ENCODE peak calls at places on chromosomes 3 and 15, in six cellular contexts. One of them, this sample, is unnamed.

GRCh38 chr3:1082024-1082633 is 10.7 kb upstream of the CNTN6 start:
- DNase-seq in NB4: peak
- DNase-seq in K562: peak
- DNase-seq in cardiac septum: no peak
- DNase-seq in activated effector memory CD4-positive, alpha-beta T cell treated with anti-CD3 and anti-CD28 coated beads, Interleukin-2, amount 50 U/mL, for 16 hours: no peak
- DNase-seq in Caki2: peak
- DNase-seq in this sample: peak

GRCh38 chr15:83559310-83559966 is 94.5 kb upstream of the ADAMTSL3 start:
- DNase-seq in NB4: peak
- DNase-seq in K562: peak
- DNase-seq in cardiac septum: peak
- DNase-seq in activated effector memory CD4-positive, alpha-beta T cell treated with anti-CD3 and anti-CD28 coated beads, Interleukin-2, amount 50 U/mL, for 16 hours: peak
- DNase-seq in Caki2: peak
- DNase-seq in this sample: peak

GRCh38 chr15:43776101-43776717 is 557 bp downstream of the ELL3 start:
- DNase-seq in NB4: peak
- DNase-seq in K562: peak
- DNase-seq in cardiac septum: no peak
- DNase-seq in activated effector memory CD4-positive, alpha-beta T cell treated with anti-CD3 and anti-CD28 coated beads, Interleukin-2, amount 50 U/mL, for 16 hours: no peak
- DNase-seq in Caki2: no peak
- DNase-seq in this sample: no peak

GRCh38 chr3:15064299-15064834 is 748 bp downstream of the MRPS25 start:
- DNase-seq in NB4: peak
- DNase-seq in K562: peak
- DNase-seq in cardiac septum: no peak
- DNase-seq in activated effector memory CD4-positive, alpha-beta T cell treated with anti-CD3 and anti-CD28 coated beads, Interleukin-2, amount 50 U/mL, for 16 hours: peak
- DNase-seq in Caki2: no peak
- DNase-seq in this sample: peak

GRCh38 chr15:74209997-74210573 is 7.5 kb upstream of the STRA6 start:
- DNase-seq in NB4: no peak
- DNase-seq in K562: peak
- DNase-seq in cardiac septum: no peak
- DNase-seq in activated effector memory CD4-positive, alpha-beta T cell treated with anti-CD3 and anti-CD28 coated beads, Interleukin-2, amount 50 U/mL, for 16 hours: no peak
- DNase-seq in Caki2: peak
- DNase-seq in this sample: no peak

GRCh38 chr3:132180337-132180791 is 136.8 kb upstream of the ACP3 start:
- DNase-seq in NB4: peak
- DNase-seq in K562: peak
- DNase-seq in cardiac septum: no peak
- DNase-seq in activated effector memory CD4-positive, alpha-beta T cell treated with anti-CD3 and anti-CD28 coated beads, Interleukin-2, amount 50 U/mL, for 16 hours: no peak
- DNase-seq in Caki2: peak
- DNase-seq in this sample: peak

GRCh38 chr3:10447527-10448260 is 57.7 kb downstream of the ATP2B2 start:
- DNase-seq in NB4: no peak
- DNase-seq in K562: no peak
- DNase-seq in cardiac septum: no peak
- DNase-seq in activated effector memory CD4-positive, alpha-beta T cell treated with anti-CD3 and anti-CD28 coated beads, Interleukin-2, amount 50 U/mL, for 16 hours: no peak
- DNase-seq in Caki2: no peak
- DNase-seq in this sample: no peak

GRCh38 chr15:72116680-72117447 is 1.1 kb downstream of the MYO9A start:
- DNase-seq in NB4: peak
- DNase-seq in K562: peak
- DNase-seq in cardiac septum: no peak
- DNase-seq in activated effector memory CD4-positive, alpha-beta T cell treated with anti-CD3 and anti-CD28 coated beads, Interleukin-2, amount 50 U/mL, for 16 hours: no peak
- DNase-seq in Caki2: peak
- DNase-seq in this sample: no peak

GRCh38 chr15:33735637-33736247 is 232.6 kb upstream of the CHRM5 start:
- DNase-seq in NB4: peak
- DNase-seq in K562: peak
- DNase-seq in cardiac septum: no peak
- DNase-seq in activated effector memory CD4-positive, alpha-beta T cell treated with anti-CD3 and anti-CD28 coated beads, Interleukin-2, amount 50 U/mL, for 16 hours: no peak
- DNase-seq in Caki2: peak
- DNase-seq in this sample: no peak

GRCh38 chr3:31197941-31198340 is 303.5 kb upstream of the GADL1 start:
- DNase-seq in NB4: no peak
- DNase-seq in K562: no peak
- DNase-seq in cardiac septum: no peak
- DNase-seq in activated effector memory CD4-positive, alpha-beta T cell treated with anti-CD3 and anti-CD28 coated beads, Interleukin-2, amount 50 U/mL, for 16 hours: no peak
- DNase-seq in Caki2: no peak
- DNase-seq in this sample: no peak

GRCh38 chr3:73926360-73927202 is 301.8 kb upstream of the PDZRN3 start:
- DNase-seq in NB4: no peak
- DNase-seq in K562: no peak
- DNase-seq in cardiac septum: no peak
- DNase-seq in activated effector memory CD4-positive, alpha-beta T cell treated with anti-CD3 and anti-CD28 coated beads, Interleukin-2, amount 50 U/mL, for 16 hours: no peak
- DNase-seq in Caki2: no peak
- DNase-seq in this sample: no peak

GRCh38 chr3:119173325-119173724 is at the start of gene UPK1B:
- DNase-seq in NB4: no peak
- DNase-seq in K562: peak
- DNase-seq in cardiac septum: no peak
- DNase-seq in activated effector memory CD4-positive, alpha-beta T cell treated with anti-CD3 and anti-CD28 coated beads, Interleukin-2, amount 50 U/mL, for 16 hours: no peak
- DNase-seq in Caki2: peak
- DNase-seq in this sample: no peak

GRCh38 chr3:24086597-24087369 is 141.7 kb downstream of the NR1D2 start:
- DNase-seq in NB4: no peak
- DNase-seq in K562: no peak
- DNase-seq in cardiac septum: no peak
- DNase-seq in activated effector memory CD4-positive, alpha-beta T cell treated with anti-CD3 and anti-CD28 coated beads, Interleukin-2, amount 50 U/mL, for 16 hours: no peak
- DNase-seq in Caki2: no peak
- DNase-seq in this sample: no peak

GRCh38 chr15:88061452-88061851 is 195.1 kb downstream of the NTRK3 start:
- DNase-seq in NB4: no peak
- DNase-seq in K562: no peak
- DNase-seq in cardiac septum: no peak
- DNase-seq in activated effector memory CD4-positive, alpha-beta T cell treated with anti-CD3 and anti-CD28 coated beads, Interleukin-2, amount 50 U/mL, for 16 hours: no peak
- DNase-seq in Caki2: no peak
- DNase-seq in this sample: no peak

GRCh38 chr3:99473321-99473751 is 165.1 kb upstream of the COL8A1 start:
- DNase-seq in NB4: no peak
- DNase-seq in K562: no peak
- DNase-seq in cardiac septum: no peak
- DNase-seq in activated effector memory CD4-positive, alpha-beta T cell treated with anti-CD3 and anti-CD28 coated beads, Interleukin-2, amount 50 U/mL, for 16 hours: no peak
- DNase-seq in Caki2: no peak
- DNase-seq in this sample: no peak

GRCh38 chr15:79849789-79850188 is 47.0 kb downstream of the MTHFS start:
- DNase-seq in NB4: peak
- DNase-seq in K562: peak
- DNase-seq in cardiac septum: no peak
- DNase-seq in activated effector memory CD4-positive, alpha-beta T cell treated with anti-CD3 and anti-CD28 coated beads, Interleukin-2, amount 50 U/mL, for 16 hours: no peak
- DNase-seq in Caki2: peak
- DNase-seq in this sample: no peak

GRCh38 chr3:26799679-26800317 is 177.2 kb downstream of the LRRC3B start:
- DNase-seq in NB4: peak
- DNase-seq in K562: no peak
- DNase-seq in cardiac septum: no peak
- DNase-seq in activated effector memory CD4-positive, alpha-beta T cell treated with anti-CD3 and anti-CD28 coated beads, Interleukin-2, amount 50 U/mL, for 16 hours: no peak
- DNase-seq in Caki2: no peak
- DNase-seq in this sample: no peak

GRCh38 chr15:64249842-64250575 is 87.2 kb upstream of the PPIB start:
- DNase-seq in NB4: no peak
- DNase-seq in K562: no peak
- DNase-seq in cardiac septum: no peak
- DNase-seq in activated effector memory CD4-positive, alpha-beta T cell treated with anti-CD3 and anti-CD28 coated beads, Interleukin-2, amount 50 U/mL, for 16 hours: no peak
- DNase-seq in Caki2: no peak
- DNase-seq in this sample: no peak

GRCh38 chr15:31740203-31740602 is 290.1 kb upstream of the CHRNA7 start:
- DNase-seq in NB4: no peak
- DNase-seq in K562: no peak
- DNase-seq in cardiac septum: no peak
- DNase-seq in activated effector memory CD4-positive, alpha-beta T cell treated with anti-CD3 and anti-CD28 coated beads, Interleukin-2, amount 50 U/mL, for 16 hours: no peak
- DNase-seq in Caki2: no peak
- DNase-seq in this sample: no peak

GRCh38 chr15:62392411-62392810 is 227.3 kb upstream of the C2CD4B start:
- DNase-seq in NB4: peak
- DNase-seq in K562: peak
- DNase-seq in cardiac septum: no peak
- DNase-seq in activated effector memory CD4-positive, alpha-beta T cell treated with anti-CD3 and anti-CD28 coated beads, Interleukin-2, amount 50 U/mL, for 16 hours: no peak
- DNase-seq in Caki2: peak
- DNase-seq in this sample: no peak

GRCh38 chr3:21142949-21143348 is 608.1 kb downstream of the ZNF385D start:
- DNase-seq in NB4: no peak
- DNase-seq in K562: no peak
- DNase-seq in cardiac septum: no peak
- DNase-seq in activated effector memory CD4-positive, alpha-beta T cell treated with anti-CD3 and anti-CD28 coated beads, Interleukin-2, amount 50 U/mL, for 16 hours: no peak
- DNase-seq in Caki2: no peak
- DNase-seq in this sample: no peak

GRCh38 chr3:183537295-183537730 is 18.2 kb downstream of the KLHL6 start:
- DNase-seq in NB4: peak
- DNase-seq in K562: no peak
- DNase-seq in cardiac septum: no peak
- DNase-seq in activated effector memory CD4-positive, alpha-beta T cell treated with anti-CD3 and anti-CD28 coated beads, Interleukin-2, amount 50 U/mL, for 16 hours: no peak
- DNase-seq in Caki2: no peak
- DNase-seq in this sample: peak

GRCh38 chr3:119899178-119899511 is 117.2 kb downstream of the NR1I2 start:
- DNase-seq in NB4: no peak
- DNase-seq in K562: no peak
- DNase-seq in cardiac septum: no peak
- DNase-seq in activated effector memory CD4-positive, alpha-beta T cell treated with anti-CD3 and anti-CD28 coated beads, Interleukin-2, amount 50 U/mL, for 16 hours: no peak
- DNase-seq in Caki2: no peak
- DNase-seq in this sample: no peak

GRCh38 chr3:161069441-161070251 is 35.5 kb downstream of the B3GALNT1 start:
- DNase-seq in NB4: peak
- DNase-seq in K562: peak
- DNase-seq in cardiac septum: no peak
- DNase-seq in activated effector memory CD4-positive, alpha-beta T cell treated with anti-CD3 and anti-CD28 coated beads, Interleukin-2, amount 50 U/mL, for 16 hours: no peak
- DNase-seq in Caki2: peak
- DNase-seq in this sample: peak

GRCh38 chr3:152717252-152717651 is 117.7 kb upstream of the P2RY1 start:
- DNase-seq in NB4: no peak
- DNase-seq in K562: no peak
- DNase-seq in cardiac septum: no peak
- DNase-seq in activated effector memory CD4-positive, alpha-beta T cell treated with anti-CD3 and anti-CD28 coated beads, Interleukin-2, amount 50 U/mL, for 16 hours: no peak
- DNase-seq in Caki2: no peak
- DNase-seq in this sample: no peak

GRCh38 chr3:133935843-133936825 is 40.5 kb upstream of the RAB6B start:
- DNase-seq in NB4: no peak
- DNase-seq in K562: no peak
- DNase-seq in cardiac septum: peak
- DNase-seq in activated effector memory CD4-positive, alpha-beta T cell treated with anti-CD3 and anti-CD28 coated beads, Interleukin-2, amount 50 U/mL, for 16 hours: no peak
- DNase-seq in Caki2: no peak
- DNase-seq in this sample: no peak

GRCh38 chr15:60752973-60753720 is 274.2 kb upstream of the ICE2 start:
- DNase-seq in NB4: no peak
- DNase-seq in K562: no peak
- DNase-seq in cardiac septum: no peak
- DNase-seq in activated effector memory CD4-positive, alpha-beta T cell treated with anti-CD3 and anti-CD28 coated beads, Interleukin-2, amount 50 U/mL, for 16 hours: no peak
- DNase-seq in Caki2: no peak
- DNase-seq in this sample: no peak

GRCh38 chr15:62932436-62932835 is 110.1 kb upstream of the TPM1 start:
- DNase-seq in NB4: no peak
- DNase-seq in K562: no peak
- DNase-seq in cardiac septum: no peak
- DNase-seq in activated effector memory CD4-positive, alpha-beta T cell treated with anti-CD3 and anti-CD28 coated beads, Interleukin-2, amount 50 U/mL, for 16 hours: no peak
- DNase-seq in Caki2: no peak
- DNase-seq in this sample: no peak

GRCh38 chr3:5464684-5465083 is 277.2 kb downstream of the EDEM1 start:
- DNase-seq in NB4: peak
- DNase-seq in K562: no peak
- DNase-seq in cardiac septum: no peak
- DNase-seq in activated effector memory CD4-positive, alpha-beta T cell treated with anti-CD3 and anti-CD28 coated beads, Interleukin-2, amount 50 U/mL, for 16 hours: no peak
- DNase-seq in Caki2: no peak
- DNase-seq in this sample: no peak

GRCh38 chr15:28977377-28978010 is 91.7 kb downstream of the APBA2 start:
- DNase-seq in NB4: no peak
- DNase-seq in K562: no peak
- DNase-seq in cardiac septum: no peak
- DNase-seq in activated effector memory CD4-positive, alpha-beta T cell treated with anti-CD3 and anti-CD28 coated beads, Interleukin-2, amount 50 U/mL, for 16 hours: no peak
- DNase-seq in Caki2: peak
- DNase-seq in this sample: peak

GRCh38 chr3:39850707-39851014 is 41.3 kb downstream of the MYRIP start:
- DNase-seq in NB4: no peak
- DNase-seq in K562: no peak
- DNase-seq in cardiac septum: no peak
- DNase-seq in activated effector memory CD4-positive, alpha-beta T cell treated with anti-CD3 and anti-CD28 coated beads, Interleukin-2, amount 50 U/mL, for 16 hours: no peak
- DNase-seq in Caki2: no peak
- DNase-seq in this sample: no peak

GRCh38 chr3:114718071-114718896 is 424.5 kb downstream of the TIGIT start:
- DNase-seq in NB4: no peak
- DNase-seq in K562: no peak
- DNase-seq in cardiac septum: no peak
- DNase-seq in activated effector memory CD4-positive, alpha-beta T cell treated with anti-CD3 and anti-CD28 coated beads, Interleukin-2, amount 50 U/mL, for 16 hours: no peak
- DNase-seq in Caki2: no peak
- DNase-seq in this sample: no peak

GRCh38 chr3:127781411-127782001 is 40.8 kb downstream of the MGLL start:
- DNase-seq in NB4: no peak
- DNase-seq in K562: no peak
- DNase-seq in cardiac septum: no peak
- DNase-seq in activated effector memory CD4-positive, alpha-beta T cell treated with anti-CD3 and anti-CD28 coated beads, Interleukin-2, amount 50 U/mL, for 16 hours: no peak
- DNase-seq in Caki2: no peak
- DNase-seq in this sample: no peak

This sample was measured in H54.